ENCODE peak calls at places on chromosome 19, in eight cellular contexts. K, Y, W, C, B, X, J and M are unnamed samples.

GRCh38 chr19:12954150-12954962 is 2.7 kb downstream of the GADD45GIP1 start:
- DNase-seq in K (no peak), Y (no peak), W (no peak), C (no peak), B (no peak), X (no peak), J (no peak), M (no peak)

GRCh38 chr19:19662344-19662743 is 1.1 kb downstream of the ATP13A1 start:
- DNase-seq in K (no peak), Y (no peak), W (no peak), C (no peak), B (no peak), X (no peak), J (no peak), M (no peak)

GRCh38 chr19:29062486-29063435 is 150.2 kb downstream of the UQCRFS1 start:
- DNase-seq in K (no peak), Y (no peak), W (no peak), C (no peak), B (no peak), X (no peak), J (no peak), M (no peak)

GRCh38 chr19:56687036-56687435 is 15.5 kb upstream of the ZNF835 start:
- DNase-seq in K (no peak), Y (no peak), W (no peak), C (no peak), B (no peak), X (no peak), J (no peak), M (no peak)

GRCh38 chr19:49534632-49535385 is 7.0 kb downstream of the RCN3 start:
- DNase-seq in K (no peak), Y (no peak), W (no peak), C (no peak), B (no peak), X (no peak), J (no peak), M (no peak)

GRCh38 chr19:3923096-3923758 is 9.6 kb upstream of the NMRK2 start:
- DNase-seq in K (no peak), Y (no peak), W (no peak), C (no peak), B (no peak), X (no peak), J (no peak), M (no peak)

GRCh38 chr19:48117515-48118330 is 7.1 kb upstream of the PLA2G4C start:
- DNase-seq in K (no peak), Y (no peak), W (no peak), C (no peak), B (no peak), X (no peak), J (no peak), M (no peak)

GRCh38 chr19:3403489-3404323 is 37.3 kb downstream of the NFIC start:
- DNase-seq in K (no peak), Y (peak), W (no peak), C (no peak), B (no peak), X (peak), J (no peak), M (no peak)

GRCh38 chr19:29118384-29118783 is 94.6 kb downstream of the UQCRFS1 start:
- DNase-seq in K (no peak), Y (no peak), W (no peak), C (no peak), B (no peak), X (no peak), J (no peak), M (no peak)

GRCh38 chr19:40623403-40624239 is 22.5 kb downstream of the LTBP4 start:
- DNase-seq in K (no peak), Y (no peak), W (no peak), C (peak), B (no peak), X (no peak), J (no peak), M (no peak)